ENCODE peak calls at places on chromosome 22, in five cellular contexts. V, Y, F, U and L are unnamed samples. For H3K27me3 and H3K36me3, the result is how much of the 10 kb centered on the place peaks cover.

GRCh38 chr22:17612057-17612456 is 16.5 kb downstream of the ATP6V1E1 start:
- DNase-seq in F (no peak), U (no peak), Y (no peak), V (no peak), L (no peak)

GRCh38 chr22:26481694-26482093 is 1.9 kb downstream of the HPS4 start:
- DNase-seq in F (no peak), U (no peak), V (no peak), Y (no peak), L (no peak)

GRCh38 chr22:29183971-29184595 is 21.6 kb upstream of the EMID1 start:
- DNase-seq in U (no peak), Y (no peak), V (no peak), F (no peak), L (no peak)

GRCh38 chr22:48547971-48548370 is 1279.7 kb downstream of the BRD1 start:
- DNase-seq in F (no peak), Y (no peak), U (no peak), V (no peak), L (no peak)

GRCh38 chr22:41498322-41498721 is 29.4 kb downstream of the ACO2 start:
- DNase-seq in Y (no peak), V (no peak), U (no peak), F (no peak), L (no peak)

GRCh38 chr22:49517721-49518120 is 310.0 kb downstream of the BRD1 start:
- DNase-seq in F (no peak), U (no peak), Y (no peak), V (no peak), L (no peak)

GRCh38 chr22:28773461-28773867 is 969 bp downstream of the CCDC117 start:
- DNase-seq in Y (peak), V (no peak), U (peak), F (no peak), L (no peak)

GRCh38 chr22:19122143-19122751 is at the start of gene DGCR2:
- DNase-seq in V (peak), F (peak), U (peak), Y (peak), L (peak)

GRCh38 chr22:48889887-48890692 is 937.6 kb downstream of the BRD1 start:
- DNase-seq in Y (no peak), U (no peak), F (no peak), V (no peak), L (no peak)

GRCh38 chr22:27461470-27461869 is 340.1 kb downstream of the MN1 start:
- DNase-seq in F (no peak), Y (peak), U (no peak), V (no peak), L (peak)

GRCh38 chr22:49108636-49109315 is 718.9 kb downstream of the BRD1 start:
- DNase-seq in F (no peak), V (no peak), U (no peak), Y (no peak), L (no peak)

GRCh38 chr22:49021097-49021925 is 806.4 kb downstream of the BRD1 start:
- DNase-seq in Y (no peak), F (no peak), V (peak), U (no peak), L (no peak)

GRCh38 chr22:40334899-40335298 is 11.4 kb upstream of the ADSL start:
- DNase-seq in V (no peak), Y (no peak), F (no peak), U (no peak), L (no peak)

GRCh38 chr22:39895682-39896081 is 2.1 kb upstream of the ENTHD1 start:
- DNase-seq in Y (no peak), V (no peak), U (no peak), F (no peak), L (no peak)

GRCh38 chr22:48396785-48397530 is 1430.7 kb downstream of the BRD1 start:
- DNase-seq in U (no peak), F (no peak), V (no peak), Y (no peak), L (no peak)

GRCh38 chr22:28714043-28714442 is 27.6 kb downstream of the CHEK2 start:
- DNase-seq in F (no peak), U (no peak), V (no peak), Y (no peak), L (no peak)

GRCh38 chr22:49301398-49302149 is 526.1 kb downstream of the BRD1 start:
- DNase-seq in F (no peak), U (no peak), Y (no peak), V (no peak), L (no peak)

GRCh38 chr22:25174156-25174887 is 25.3 kb upstream of the CRYBB3 start:
- DNase-seq in U (no peak), F (no peak), Y (no peak), V (no peak), L (no peak)

GRCh38 chr22:26922804-26923203 is 265.4 kb downstream of the MIAT start:
- DNase-seq in V (no peak), U (no peak), Y (no peak), F (no peak), L (no peak)

GRCh38 chr22:32073823-32074380 is 30.8 kb downstream of the SLC5A1 start:
- DNase-seq in U (no peak), V (no peak), Y (no peak), F (no peak), L (no peak)

GRCh38 chr22:26134654-26135330 is 34.5 kb upstream of the SEZ6L start:
- DNase-seq in U (peak), F (no peak), V (no peak), Y (no peak), L (no peak)

GRCh38 chr22:28822930-28823481 is 22.6 kb upstream of the XBP1 start:
- DNase-seq in V (no peak), F (peak), Y (no peak), U (peak), L (no peak)

GRCh38 chr22:28032896-28033295 is 113.8 kb upstream of the PITPNB start:
- DNase-seq in F (no peak), Y (no peak), U (no peak), V (no peak), L (no peak)

GRCh38 chr22:49259870-49260615 is 567.6 kb downstream of the BRD1 start:
- DNase-seq in Y (no peak), V (no peak), U (no peak), F (no peak), L (no peak)

GRCh38 chr22:32957093-32957835 is 100.9 kb downstream of the SYN3 start:
- DNase-seq in Y (no peak), V (no peak), U (no peak), F (no peak), L (no peak)

GRCh38 chr22:17258015-17258827 is 39.0 kb upstream of the ADA2 start:
- DNase-seq in F (peak), Y (peak), V (peak), U (peak), L (no peak)

GRCh38 chr22:11616811-11617210 is 3911.2 kb upstream of the OR11H1 start:
- DNase-seq in Y (no peak), F (no peak), U (no peak), V (no peak), L (no peak)

GRCh38 chr22:39662677-39663034 is 92.1 kb downstream of the CACNA1I start:
- DNase-seq in U (no peak), V (no peak), F (no peak), Y (no peak), L (no peak)

GRCh38 chr22:48422900-48423480 is 1404.7 kb downstream of the BRD1 start:
- DNase-seq in F (no peak), V (no peak), U (no peak), Y (no peak), L (no peak)

GRCh38 chr22:28799834-28800307 is 498 bp downstream of the XBP1 start:
- DNase-seq in U (peak), F (peak), Y (peak), V (peak), L (no peak)

GRCh38 chr22:48353116-48353947 is 1474.3 kb downstream of the BRD1 start:
- DNase-seq in Y (no peak), F (no peak), V (no peak), U (no peak), L (no peak)

GRCh38 chr22:25780673-25781072 is 38.7 kb downstream of the MYO18B start:
- DNase-seq in U (no peak), V (no peak), F (no peak), Y (no peak), L (no peak)

GRCh38 chr22:26958378-26958777 is 301.0 kb downstream of the MIAT start:
- DNase-seq in V (no peak), U (no peak), F (no peak), Y (no peak), L (no peak)

GRCh38 chr22:44926124-44926475 is 83.7 kb downstream of the PHF21B start:
- DNase-seq in V (no peak), Y (no peak), F (no peak), U (no peak), L (no peak)

GRCh38 chr22:44924724-44925123 is 85.1 kb downstream of the PHF21B start:
- DNase-seq in U (no peak), V (no peak), Y (no peak), F (no peak), L (no peak)

GRCh38 chr22:44925465-44926123 is 84.2 kb downstream of the PHF21B start:
- DNase-seq in F (no peak), U (no peak), Y (no peak), V (no peak), L (no peak)

GRCh38 chr22:44926491-44927415 is 83.1 kb downstream of the PHF21B start:
- DNase-seq in U (no peak), F (no peak), V (no peak), Y (no peak), L (no peak)

GRCh38 chr22:44924098-44924497 is 85.7 kb downstream of the PHF21B start:
- DNase-seq in F (no peak), V (no peak), U (no peak), Y (no peak), L (no peak)
- H3K27me3 ChIP-seq in F (under half), V (under half), U (half or more), Y (under half), L (under half)

GRCh38 chr22:36246718-36247117 is 6.2 kb upstream of the APOL1 start:
- DNase-seq in V (no peak), Y (no peak), U (no peak), F (no peak), L (no peak)
- H3K36me3 ChIP-seq in V (under half), Y (under half), U (under half), F (under half), L (under half)

GRCh38 chr22:43375951-43376455 is 32.8 kb upstream of the SCUBE1 start:
- DNase-seq in F (no peak), Y (no peak), U (no peak), V (no peak), L (no peak)

GRCh38 chr22:43365715-43366440 is 22.7 kb upstream of the SCUBE1 start:
- DNase-seq in U (no peak), V (no peak), F (no peak), Y (no peak), L (no peak)

GRCh38 chr22:43370045-43370444 is 26.9 kb upstream of the SCUBE1 start:
- DNase-seq in V (no peak), U (no peak), F (no peak), Y (no peak), L (no peak)
- H3K27me3 ChIP-seq in V (under half), U (under half), F (under half), Y (under half), L (under half)

GRCh38 chr22:30351226-30351625 is 5.5 kb downstream of the SF3A1 start:
- DNase-seq in Y (peak), V (no peak), U (no peak), F (no peak), L (no peak)

GRCh38 chr22:30348837-30349236 is 7.9 kb downstream of the SF3A1 start:
- DNase-seq in Y (peak), F (no peak), V (no peak), U (no peak), L (no peak)

GRCh38 chr22:30344447-30345200 is 12.1 kb downstream of the SF3A1 start:
- DNase-seq in Y (no peak), F (no peak), V (no peak), U (no peak), L (no peak)

GRCh38 chr22:30348395-30348794 is 8.3 kb downstream of the SF3A1 start:
- DNase-seq in F (no peak), U (no peak), V (no peak), Y (no peak), L (no peak)

DNA sequence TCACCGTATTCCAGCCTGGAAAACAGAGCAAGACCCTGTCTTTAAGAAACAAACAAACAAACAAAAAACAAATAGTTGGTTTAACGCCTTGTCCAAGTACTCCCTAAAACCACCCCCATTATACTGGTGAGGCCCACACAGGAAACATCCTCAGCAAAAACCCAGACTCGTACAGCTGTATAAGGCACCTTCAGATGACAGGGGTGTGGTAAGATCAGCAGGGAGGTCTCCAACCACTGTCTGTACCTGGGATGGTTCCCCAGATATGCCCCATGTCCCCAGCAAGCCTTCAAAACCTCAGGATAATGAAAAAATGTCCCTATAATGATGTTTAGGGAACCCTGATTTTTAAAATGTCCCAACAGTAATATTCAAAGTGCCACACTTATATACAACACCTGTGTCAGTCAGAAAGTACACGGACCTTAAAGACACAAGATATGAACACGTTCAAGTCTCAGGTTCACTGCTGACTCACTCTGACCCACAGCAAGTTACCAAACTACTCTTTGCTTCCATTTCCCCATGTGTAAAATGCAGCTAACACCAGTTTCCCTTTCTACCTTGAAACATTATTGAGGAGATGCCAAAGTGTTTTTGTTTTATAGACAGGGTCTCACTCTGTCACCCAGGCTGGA is 9.3 kb downstream of the SF3A1 start:
- DNase-seq in Y (no peak), V (no peak), F (no peak), U (no peak), L (no peak)
- H3K36me3 ChIP-seq in Y (under half), V (under half), F (half or more), U (under half), L (half or more)

GRCh38 chr22:20192293-20192971 is 41.6 kb upstream of the CCDC188 start:
- DNase-seq in U (no peak), V (no peak), F (no peak), Y (no peak), L (no peak)
- H3K27me3 ChIP-seq in U (half or more), V (under half), F (under half), Y (under half), L (under half)

GRCh38 chr22:37771702-37772427 is 35.9 kb upstream of the GCAT start:
- DNase-seq in F (no peak), V (no peak), U (no peak), Y (no peak), L (no peak)

GRCh38 chr22:37765953-37766566 is 41.7 kb upstream of the GCAT start:
- DNase-seq in Y (no peak), F (no peak), U (no peak), V (no peak), L (no peak)

GRCh38 chr22:37768273-37768672 is 39.5 kb upstream of the GCAT start:
- DNase-seq in F (no peak), Y (no peak), U (no peak), V (no peak), L (no peak)

GRCh38 chr22:37771081-37771480 is 36.7 kb upstream of the GCAT start:
- DNase-seq in V (no peak), U (no peak), F (no peak), Y (no peak), L (no peak)

GRCh38 chr22:37769056-37769455 is 38.7 kb upstream of the GCAT start:
- DNase-seq in Y (no peak), U (no peak), F (no peak), V (no peak), L (no peak)
- H3K36me3 ChIP-seq in Y (under half), U (under half), F (under half), V (under half), L (half or more)

GRCh38 chr22:22418163-22418549 is 90.4 kb downstream of the ZNF280B start:
- DNase-seq in V (no peak), F (no peak), U (no peak), Y (no peak), L (no peak)
- H3K27me3 ChIP-seq in V (under half), F (under half), U (under half), Y (under half), L (half or more)

DNA sequence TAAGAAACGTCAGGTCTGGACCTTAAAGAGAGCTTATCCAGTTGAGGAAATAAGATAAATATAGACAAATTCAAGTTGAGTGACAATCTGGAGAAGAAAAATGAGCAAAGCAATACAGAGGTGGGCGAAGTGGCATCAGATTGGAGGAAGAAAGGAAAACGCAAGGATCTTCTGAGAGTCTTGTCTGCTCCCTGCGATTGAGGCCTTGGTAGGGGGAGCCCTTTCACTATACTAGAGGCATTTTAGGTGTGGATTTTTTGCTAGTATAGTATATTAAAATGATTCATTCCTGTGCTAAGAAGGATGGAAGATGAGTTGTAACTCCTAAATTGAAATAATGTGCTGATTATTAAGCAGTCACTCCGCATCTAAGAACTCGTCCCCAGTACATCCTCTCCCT is 8.1 kb downstream of the NUP50 start:
- DNase-seq in Y (no peak), F (no peak), V (no peak), U (no peak), L (no peak)
- H3K36me3 ChIP-seq in Y (under half), F (under half), V (under half), U (under half), L (half or more)

GRCh38 chr22:38449776-38450175 is 5.2 kb downstream of the KCNJ4 start:
- DNase-seq in Y (no peak), F (no peak), U (no peak), V (no peak), L (no peak)
- H3K27me3 ChIP-seq in Y (under half), F (under half), U (half or more), V (under half), L (under half)

GRCh38 chr22:46075764-46076531 is 74.4 kb upstream of the PPARA start:
- DNase-seq in Y (no peak), U (no peak), V (peak), F (peak), L (no peak)
- H3K36me3 ChIP-seq in Y (under half), U (under half), V (under half), F (under half), L (under half)